ENCODE peak calls at places on chromosomes 11 and 22, in ten cellular contexts. M, D, B, L, V, G, N, Y, E and R are unnamed samples.

GRCh38 chr11:85483861-85484260 is 143.3 kb downstream of the DLG2 start:
- DNase-seq in M (peak; percentile 4), V (no peak), N (no peak), B (no peak), E (no peak), L (peak; percentile 0), D (no peak), G (no peak), Y (no peak), R (no peak)

GRCh38 chr22:30541979-30542810 is 4.3 kb downstream of the SEC14L6 start:
- DNase-seq in D (no peak), G (no peak), Y (no peak), V (no peak), L (no peak), M (no peak), B (no peak), N (no peak), E (no peak), R (no peak)

GRCh38 chr11:102730036-102730815 is 5.5 kb upstream of the MMP8 start:
- DNase-seq in L (peak; percentile 56), D (no peak), V (no peak), G (no peak), N (no peak), E (no peak), B (no peak), M (peak; percentile 29), Y (no peak), R (no peak)

GRCh38 chr22:30228509-30229359 is 17.8 kb downstream of the LIF start:
- DNase-seq in D (no peak), L (no peak), N (no peak), E (no peak), G (no peak), Y (no peak), M (no peak), B (no peak), V (no peak), R (peak; percentile 75)

GRCh38 chr11:58829736-58830135 is 14.8 kb downstream of the GLYATL2 start:
- DNase-seq in Y (peak; percentile 9), B (no peak), V (no peak), N (no peak), D (no peak), L (peak; percentile 72), G (no peak), M (peak; percentile 33), E (no peak), R (peak; percentile 44)

GRCh38 chr11:67022341-67022933 is 497 bp upstream of the SYT12 start:
- DNase-seq in V (no peak), L (peak; percentile 41), E (no peak), M (peak; percentile 23), D (no peak), Y (peak; percentile 40), B (no peak), N (no peak), G (no peak), R (peak; percentile 89)

GRCh38 chr11:127919206-127920000 is 668.0 kb downstream of the ETS1 start:
- DNase-seq in V (no peak), L (peak; percentile 91), D (no peak), M (peak; percentile 87), G (no peak), N (no peak), B (no peak), Y (peak; percentile 84), E (peak; percentile 6), R (peak; percentile 63)

GRCh38 chr11:86955674-86956522 is 703 bp upstream of the FZD4 start:
- DNase-seq in Y (peak; percentile 60), V (no peak), E (no peak), L (peak; percentile 73), M (peak; percentile 59), N (peak; percentile 83), D (peak; percentile 5), B (peak; percentile 69), G (peak; percentile 91), R (peak; percentile 71)

GRCh38 chr22:23263651-23264555 is 83.6 kb downstream of the BCR start:
- DNase-seq in L (no peak), V (peak; percentile 10), M (no peak), G (no peak), B (no peak), N (no peak), Y (no peak), E (peak; percentile 76), D (no peak), R (no peak)

GRCh38 chr11:28461338-28461737 is 353.1 kb downstream of the METTL15 start:
- DNase-seq in D (no peak), M (peak; percentile 57), B (no peak), L (peak; percentile 84), N (no peak), Y (peak; percentile 18), G (no peak), V (no peak), E (no peak), R (peak; percentile 35)

DNA sequence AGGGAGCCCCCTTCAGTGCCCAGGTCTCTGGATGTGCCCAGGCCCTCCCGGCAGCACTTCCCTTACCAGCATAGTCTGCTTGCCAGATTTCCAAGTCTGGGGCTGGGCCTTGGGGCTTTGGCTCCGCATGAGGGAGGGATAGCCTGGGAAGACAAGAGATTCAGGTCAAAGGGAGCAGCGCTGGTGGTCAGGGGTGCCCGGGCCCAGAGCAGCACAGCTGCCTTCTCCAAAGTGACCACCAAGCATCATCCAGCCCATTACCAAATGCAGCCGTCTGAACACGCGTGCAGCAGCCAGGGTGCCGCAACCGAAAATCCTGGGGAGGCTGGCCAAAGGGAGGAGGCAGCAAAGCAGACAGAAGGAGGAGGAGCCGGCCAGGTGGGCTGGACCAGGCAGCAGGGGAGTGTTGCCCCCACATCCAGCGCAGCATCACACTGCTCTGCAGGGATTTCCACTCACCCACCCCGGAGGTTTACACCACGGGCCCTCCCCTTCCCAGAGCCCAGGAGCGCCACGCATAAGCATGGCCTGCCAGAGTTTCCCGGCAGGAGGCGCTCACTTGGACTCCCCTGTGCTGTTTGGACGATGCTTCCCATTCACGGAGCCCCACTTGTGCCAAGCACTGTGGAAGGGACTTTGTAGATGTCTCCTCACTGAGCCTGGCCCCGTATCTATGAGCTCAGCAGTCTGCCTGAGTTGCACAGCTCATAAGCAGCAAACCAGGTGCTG is 22.5 kb downstream of the TRIM29 start:
- DNase-seq in V (no peak), Y (no peak), L (no peak), E (no peak), B (no peak), M (no peak), D (no peak), G (no peak), N (no peak), R (no peak)
- TF ChIP-seq CTCF in V (no peak), Y (peak; percentile 26), L (peak; percentile 15), E (no peak), B (peak; percentile 33), M (no peak), D (no peak), G (no peak), N (no peak), R (no peak)

GRCh38 chr11:1877211-1878133 is 14.2 kb downstream of the PRR33 start:
- DNase-seq in V (no peak), E (no peak), L (peak; percentile 38), N (no peak), B (no peak), G (peak; percentile 67), D (no peak), M (no peak), Y (peak; percentile 35), R (peak; percentile 83)

GRCh38 chr11:1874406-1875092 is 17.1 kb downstream of the PRR33 start:
- DNase-seq in N (no peak), B (no peak), L (no peak), V (no peak), E (no peak), M (no peak), G (no peak), D (no peak), Y (no peak), R (no peak)

GRCh38 chr11:1878134-1879031 is 13.3 kb downstream of the PRR33 start:
- DNase-seq in N (no peak), Y (no peak), G (peak; percentile 61), B (no peak), D (no peak), V (no peak), L (no peak), M (no peak), E (no peak), R (no peak)

GRCh38 chr11:1875093-1875785 is 16.5 kb downstream of the PRR33 start:
- DNase-seq in D (no peak), G (peak; percentile 41), B (no peak), V (no peak), L (no peak), E (no peak), Y (no peak), N (no peak), M (no peak), R (peak; percentile 18)

GRCh38 chr11:1876361-1877063 is 15.2 kb downstream of the PRR33 start:
- DNase-seq in Y (peak; percentile 34), N (no peak), M (no peak), B (no peak), L (peak; percentile 41), E (no peak), G (peak; percentile 85), D (no peak), V (no peak), R (peak; percentile 80)
- TF ChIP-seq CTCF in Y (peak; percentile 88), N (peak; percentile 70), M (peak; percentile 61), B (peak; percentile 48), L (peak; percentile 69), E (peak; percentile 52), G (peak; percentile 64), D (peak; percentile 58), V (peak; percentile 19), R (peak; percentile 62)

GRCh38 chr22:38239101-38239761 is 33.6 kb downstream of the TMEM184B start:
- DNase-seq in V (no peak), B (no peak), Y (peak; percentile 85), G (no peak), M (peak; percentile 97), D (no peak), E (no peak), N (no peak), L (peak; percentile 91), R (peak; percentile 62)
- TF ChIP-seq CTCF in V (no peak), B (no peak), Y (peak; percentile 48), G (no peak), M (peak; percentile 21), D (no peak), E (no peak), N (no peak), L (peak; percentile 8), R (no peak)

GRCh38 chr11:117144477-117145392 is 648 bp downstream of the PAFAH1B2 start:
- DNase-seq in B (peak; percentile 47), M (peak; percentile 66), N (no peak), G (peak; percentile 78), L (peak; percentile 82), E (peak; percentile 57), Y (peak; percentile 77), D (no peak), V (no peak), R (peak; percentile 79)
- TF ChIP-seq CTCF in B (no peak), M (no peak), N (no peak), G (no peak), L (no peak), E (no peak), Y (no peak), D (no peak), V (no peak), R (no peak)